ENCODE peak calls at places on chromosomes 2 and 18, in five cellular contexts. D, C, O, B and G are unnamed samples.

GRCh38 chr18:2847341-2848144 is 737 bp downstream of the EMILIN2 start:
- DNase-seq in D (peak), C (peak), O (no peak), B (no peak), G (no peak)

GRCh38 chr18:8301427-8302172 is 307.6 kb upstream of the RAB12 start:
- DNase-seq in D (no peak), C (no peak), O (no peak), B (no peak), G (no peak)

GRCh38 chr18:59669872-59670657 is 27.2 kb downstream of the CCBE1 start:
- DNase-seq in D (no peak), C (no peak), O (no peak), B (no peak), G (no peak)

GRCh38 chr2:10307561-10308156 is 5.0 kb downstream of the HPCAL1 start:
- DNase-seq in D (no peak), C (peak), O (no peak), B (no peak), G (no peak)

GRCh38 chr2:127561371-127561770 is 25.9 kb downstream of the MYO7B start:
- DNase-seq in D (no peak), C (no peak), O (no peak), B (no peak), G (no peak)

GRCh38 chr2:10875126-10875525 is 36.6 kb upstream of the KCNF1 start:
- DNase-seq in D (no peak), C (no peak), O (no peak), B (no peak), G (no peak)

GRCh38 chr2:110807520-110807919 is 75.1 kb downstream of the ACOXL start:
- DNase-seq in D (no peak), C (no peak), O (no peak), B (no peak), G (no peak)

GRCh38 chr2:175630319-175631246 is 371.5 kb downstream of the LNPK start:
- DNase-seq in D (no peak), C (no peak), O (no peak), B (no peak), G (no peak)

GRCh38 chr2:189836644-189837043 is 52.4 kb downstream of the PMS1 start:
- DNase-seq in D (no peak), C (peak), O (no peak), B (no peak), G (no peak)

GRCh38 chr2:218807626-218808025 is 24.0 kb downstream of the PRKAG3 start:
- DNase-seq in D (no peak), C (no peak), O (no peak), B (no peak), G (no peak)
- H3K27ac ChIP-seq in D (peak), C (no peak), O (no peak), B (no peak), G (no peak)

GRCh38 chr2:27264753-27265535 is 2.1 kb upstream of the SLC30A3 start:
- DNase-seq in D (peak), C (peak), O (peak), B (peak), G (peak)
- H3K4me3 ChIP-seq in D (peak), C (peak), O (peak), B (no peak), G (peak)

DNA sequence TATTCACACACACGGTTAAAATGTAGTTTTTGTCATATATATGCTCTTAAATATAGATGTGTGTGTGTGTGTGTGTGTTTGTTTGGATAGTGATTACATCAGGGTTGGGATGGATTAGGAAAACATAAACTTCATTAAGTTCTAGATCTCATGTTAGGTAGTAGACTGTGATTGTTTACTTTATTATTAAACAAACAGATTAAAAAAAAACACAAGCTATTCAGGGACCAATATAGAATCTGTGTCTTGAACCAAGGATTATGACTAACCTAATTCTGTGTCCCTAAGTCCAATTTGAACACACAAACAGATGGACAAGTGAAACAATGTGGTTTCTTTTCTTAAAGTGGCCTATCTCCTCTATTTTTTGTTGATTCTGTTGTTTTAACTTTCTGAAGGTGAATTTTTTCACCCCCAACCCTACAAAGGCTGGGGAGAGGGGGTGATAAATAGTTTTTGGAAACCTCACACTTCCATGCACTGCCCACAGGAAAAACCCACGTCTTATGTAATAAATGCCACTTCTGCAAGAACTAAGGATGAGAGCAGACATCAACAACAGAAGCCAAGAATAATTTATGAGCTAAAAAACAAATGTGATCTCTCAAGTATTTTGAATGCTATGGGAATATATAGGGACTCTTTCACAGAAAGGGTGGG is 40.7 kb downstream of the IL1R2 start:
- DNase-seq in D (no peak), C (no peak), O (no peak), B (no peak), G (no peak)
- H3K27ac ChIP-seq in D (peak), C (no peak), O (no peak), B (peak), G (no peak)

GRCh38 chr2:144518744-144519596 is 949 bp downstream of the ZEB2 start:
- DNase-seq in D (no peak), C (peak), O (no peak), B (no peak), G (no peak)
- H3K4me3 ChIP-seq in D (peak), C (peak), O (peak), B (peak), G (peak)

GRCh38 chr2:44777542-44777941 is 164.0 kb upstream of the SIX3 start:
- DNase-seq in D (no peak), C (peak), O (no peak), B (no peak), G (no peak)

GRCh38 chr2:44776924-44777480 is 164.5 kb upstream of the SIX3 start:
- DNase-seq in D (no peak), C (no peak), O (no peak), B (no peak), G (no peak)

GRCh38 chr2:44778671-44779476 is 162.6 kb upstream of the SIX3 start:
- DNase-seq in D (no peak), C (peak), O (no peak), B (no peak), G (no peak)

GRCh38 chr2:44779793-44780192 is 161.7 kb upstream of the SIX3 start:
- DNase-seq in D (no peak), C (no peak), O (no peak), B (no peak), G (no peak)

GRCh38 chr2:44778221-44778654 is 163.3 kb upstream of the SIX3 start:
- DNase-seq in D (no peak), C (peak), O (no peak), B (no peak), G (no peak)
- H3K27ac ChIP-seq in D (no peak), C (peak), O (no peak), B (no peak), G (no peak)

DNA sequence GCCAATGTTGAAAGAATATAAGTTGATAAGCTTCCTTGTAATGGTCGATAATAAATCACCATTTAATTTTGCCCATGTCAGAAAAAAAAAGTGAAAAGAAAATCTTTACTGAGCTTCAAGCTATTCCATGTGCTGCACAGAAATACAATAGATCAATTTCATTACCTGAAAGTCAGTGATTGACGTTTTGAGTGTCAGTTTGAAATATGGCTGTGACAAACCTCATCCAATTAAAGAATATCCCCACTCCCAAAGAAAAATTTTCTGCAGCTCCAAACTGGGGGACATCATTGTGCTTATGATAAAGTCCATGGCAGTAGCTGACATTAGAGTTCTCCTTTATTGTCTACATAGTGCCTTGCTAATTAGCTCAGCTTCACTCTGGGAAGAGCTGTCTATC is 184.8 kb upstream of the RPRM start:
- DNase-seq in D (no peak), C (no peak), O (no peak), B (no peak), G (no peak)
- H3K4me3 ChIP-seq in D (no peak), C (no peak), O (no peak), B (no peak), G (no peak)

GRCh38 chr2:30232027-30232800 is 880 bp downstream of the LBH start:
- DNase-seq in D (peak), C (peak), O (peak), B (peak), G (no peak)
- H3K27ac ChIP-seq in D (peak), C (peak), O (peak), B (peak), G (no peak)

GRCh38 chr2:120012363-120012762 is 514 bp upstream of the EPB41L5 start:
- DNase-seq in D (no peak), C (no peak), O (no peak), B (no peak), G (no peak)

GRCh38 chr2:120016800-120017199 is 3.9 kb downstream of the EPB41L5 start:
- DNase-seq in D (no peak), C (no peak), O (no peak), B (no peak), G (no peak)

GRCh38 chr2:120013569-120014223 is 819 bp downstream of the EPB41L5 start:
- DNase-seq in D (no peak), C (peak), O (no peak), B (no peak), G (no peak)

GRCh38 chr2:120012771-120013568 is at the start of gene EPB41L5:
- DNase-seq in D (peak), C (peak), O (peak), B (peak), G (peak)

GRCh38 chr2:120014231-120014990 is 1.5 kb downstream of the EPB41L5 start:
- DNase-seq in D (no peak), C (no peak), O (no peak), B (peak), G (no peak)
- H3K4me3 ChIP-seq in D (peak), C (peak), O (no peak), B (no peak), G (peak)

DNA sequence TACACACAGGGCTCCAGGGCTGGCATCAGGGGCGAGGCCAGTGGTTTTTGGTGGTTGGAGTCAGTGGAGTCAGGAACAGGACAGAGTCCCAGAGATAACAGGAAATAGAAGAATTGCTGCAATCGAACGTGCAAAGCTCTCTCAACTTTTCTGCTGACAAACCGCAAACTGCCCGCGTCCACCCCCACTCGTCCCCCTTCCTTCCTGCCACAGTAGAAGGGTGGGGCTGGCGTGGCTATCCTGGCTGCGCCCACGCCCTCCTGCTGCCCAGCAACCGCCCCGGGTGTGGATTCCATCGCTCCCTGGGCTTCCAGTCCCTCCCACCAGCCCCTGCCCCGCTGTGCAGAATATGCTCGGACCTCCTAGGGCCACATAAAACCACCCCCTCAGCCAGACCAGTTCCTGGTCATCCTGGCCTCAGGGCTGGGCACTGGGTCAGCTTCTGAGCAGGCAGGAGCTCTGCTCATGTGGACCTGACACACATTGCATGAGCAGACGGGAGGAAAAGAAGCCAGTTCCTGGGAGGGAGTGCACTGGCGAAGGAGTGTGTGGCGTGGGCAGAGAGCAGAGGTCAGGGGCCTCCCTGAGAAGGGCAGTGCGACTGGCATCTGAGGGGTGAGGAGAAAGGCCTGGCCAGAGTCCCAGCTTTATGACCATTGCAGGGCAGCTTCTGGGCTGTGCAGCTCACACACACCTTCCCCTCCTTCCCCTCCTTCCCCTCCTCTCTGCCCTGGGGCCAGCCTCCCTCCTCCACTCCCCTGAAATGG is 85.4 kb upstream of the ATG16L1 start:
- DNase-seq in D (peak), C (no peak), O (peak), B (peak), G (no peak)
- H3K27ac ChIP-seq in D (no peak), C (no peak), O (no peak), B (peak), G (no peak)